ENCODE peak calls at places on chromosomes 12 and 14, in four cellular contexts. W is SK-N-SH, O is K562, F is H1. S is an unnamed sample.

GRCh38 chr12:89840162-89840922 is 131.7 kb upstream of the ATP2B1 start:
- DNase-seq in W (no peak), O (no peak), F (no peak), S (no peak)

GRCh38 chr14:70702154-70702553 is 60.4 kb downstream of the TTC9 start:
- DNase-seq in W (no peak), O (no peak), F (no peak), S (no peak)

GRCh38 chr12:54759751-54760150 is 94.6 kb upstream of the MUCL1 start:
- DNase-seq in W (no peak), O (no peak), F (peak), S (peak)

GRCh38 chr14:91119556-91120311 is 5.9 kb downstream of the DGLUCY start:
- DNase-seq in W (no peak), O (no peak), F (no peak), S (no peak)

GRCh38 chr12:119642986-119643385 is 24.9 kb upstream of the PRKAB1 start:
- DNase-seq in W (no peak), O (peak), F (peak), S (no peak)

GRCh38 chr12:123427036-123427769 is 9.3 kb downstream of the RILPL2 start:
- DNase-seq in W (no peak), O (no peak), F (no peak), S (peak)

GRCh38 chr12:69999561-69999960 is 174.5 kb downstream of the MYRFL start:
- DNase-seq in W (no peak), O (no peak), F (no peak), S (no peak)

GRCh38 chr12:14408208-14408607 is 42.7 kb downstream of the ATF7IP start:
- DNase-seq in W (peak), O (peak), F (no peak), S (no peak)

GRCh38 chr14:74951443-74952194 is 3.8 kb downstream of the PGF start:
- DNase-seq in W (no peak), O (no peak), F (no peak), S (no peak)

GRCh38 chr12:103495158-103495782 is 498 bp downstream of the C12orf42 start:
- DNase-seq in W (peak), O (peak), F (peak), S (no peak)

GRCh38 chr12:27732281-27732680 is 21.6 kb downstream of the MRPS35 start:
- DNase-seq in W (no peak), O (peak), F (no peak), S (no peak)

GRCh38 chr12:12999959-13000615 is at the start of gene HEBP1:
- DNase-seq in W (peak), O (peak), F (peak), S (peak)

GRCh38 chr14:70658899-70659298 is 17.2 kb downstream of the TTC9 start:
- DNase-seq in W (no peak), O (no peak), F (no peak), S (no peak)

GRCh38 chr12:57196439-57196838 is 20.2 kb upstream of the NXPH4 start:
- DNase-seq in W (no peak), O (no peak), F (no peak), S (no peak)

GRCh38 chr12:47867496-47867941 is 37.3 kb downstream of the VDR start:
- DNase-seq in W (no peak), O (peak), F (no peak), S (no peak)

GRCh38 chr12:64678248-64678647 is 68.0 kb downstream of the RASSF3 start:
- DNase-seq in W (no peak), O (no peak), F (no peak), S (no peak)

GRCh38 chr12:15276088-15276698 is 46.1 kb upstream of the PTPRO start:
- DNase-seq in W (peak), O (peak), F (no peak), S (no peak)

GRCh38 chr12:120316798-120317257 is 10.8 kb downstream of the PLA2G1B start:
- DNase-seq in W (no peak), O (peak), F (peak), S (no peak)

GRCh38 chr12:78790148-78790547 is 74.4 kb upstream of the SYT1 start:
- DNase-seq in W (no peak), O (no peak), F (no peak), S (no peak)

GRCh38 chr12:65656904-65657351 is 167.4 kb upstream of the HMGA2 start:
- DNase-seq in W (no peak), O (no peak), F (no peak), S (no peak)

GRCh38 chr14:103141117-103141796 is 18.0 kb downstream of the TNFAIP2 start:
- DNase-seq in W (peak), O (peak), F (peak), S (no peak)

GRCh38 chr12:51905507-51906438 is 1.5 kb upstream of the ACVRL1 start:
- DNase-seq in W (peak), O (peak), F (no peak), S (no peak)

GRCh38 chr14:55382483-55382882 is 29.1 kb downstream of the ATG14 start:
- DNase-seq in W (no peak), O (no peak), F (no peak), S (no peak)

GRCh38 chr12:63318313-63318712 is 167.3 kb upstream of the AVPR1A start:
- DNase-seq in W (no peak), O (no peak), F (no peak), S (no peak)

GRCh38 chr14:105894978-105895881 is 368.8 kb downstream of the TMEM121 start:
- DNase-seq in W (peak), O (peak), F (no peak), S (no peak)

GRCh38 chr12:124764870-124765570 is 98.6 kb downstream of the SCARB1 start:
- DNase-seq in W (no peak), O (no peak), F (no peak), S (no peak)

GRCh38 chr12:46830731-46831334 is 5.0 kb upstream of the SLC38A4 start:
- DNase-seq in W (no peak), O (no peak), F (peak), S (no peak)

GRCh38 chr12:46831335-46832083 is 5.7 kb upstream of the SLC38A4 start:
- DNase-seq in W (peak), O (no peak), F (peak), S (no peak)

GRCh38 chr12:46824709-46825108 is 1.1 kb downstream of the SLC38A4 start:
- DNase-seq in W (no peak), O (no peak), F (no peak), S (no peak)

DNA sequence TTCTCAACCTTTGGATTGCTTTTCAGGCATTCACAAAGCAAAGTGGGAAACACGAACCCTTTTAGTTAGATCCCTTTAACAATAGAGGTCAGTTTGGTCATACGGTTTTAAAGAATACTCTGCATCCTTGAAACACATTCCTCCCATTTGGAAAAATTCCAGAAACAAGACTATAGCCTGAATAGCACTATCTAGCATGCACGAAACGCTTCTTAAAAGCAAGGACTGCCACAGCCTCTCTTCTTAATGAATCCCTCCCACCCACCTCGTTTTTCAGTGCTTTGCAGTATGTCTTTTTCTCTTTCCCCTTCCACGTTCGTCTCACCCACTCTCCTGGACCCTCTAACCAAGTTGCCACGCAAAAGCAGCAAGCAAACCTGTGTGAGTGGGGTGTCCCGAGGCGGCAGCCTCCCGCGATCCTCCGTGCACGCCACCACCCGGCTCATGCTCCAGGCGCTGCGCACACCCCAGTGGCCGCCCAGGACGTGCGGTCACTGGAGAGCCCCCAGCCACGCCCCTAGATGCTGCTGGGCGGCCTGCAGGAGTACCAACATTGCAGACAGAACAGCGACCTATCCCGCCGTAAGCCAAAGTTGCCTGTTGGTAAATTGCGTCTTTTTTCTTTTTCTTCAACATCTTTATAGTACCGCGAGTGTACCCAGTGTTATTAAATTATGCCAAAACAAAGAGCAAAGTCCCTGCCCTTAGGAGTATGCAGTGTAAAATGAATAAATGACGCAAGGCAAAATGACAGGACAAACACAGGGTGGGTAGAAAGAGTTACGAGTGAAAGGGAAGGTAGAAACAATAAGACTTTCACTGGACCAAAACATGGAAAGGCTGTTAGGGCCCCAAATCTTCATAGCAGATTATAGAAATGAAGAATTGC is at the start of gene SLC38A4:
- DNase-seq in W (peak), O (no peak), F (peak), S (no peak)
- TF ChIP-seq NRF1 in W (no peak), O (peak), F (no peak), S (no peak)

DNA sequence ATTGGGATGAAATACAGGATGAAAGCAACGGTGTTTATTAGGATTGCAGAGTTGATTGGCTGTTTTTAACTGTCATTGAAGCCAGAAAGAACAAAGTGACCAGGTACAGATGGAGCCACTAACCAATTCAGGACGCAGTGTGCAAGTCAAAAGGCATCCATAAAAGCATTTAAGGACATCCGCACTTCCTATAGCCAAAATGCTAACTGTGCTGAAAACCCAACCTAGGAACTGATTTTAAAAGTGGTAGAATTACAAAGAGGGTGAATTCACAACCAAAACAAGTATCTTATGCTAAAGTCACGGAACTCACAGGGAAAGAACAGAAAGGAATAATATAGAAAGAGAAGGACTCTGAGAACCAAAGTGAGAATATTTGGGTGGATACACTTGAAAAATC is 63.1 kb upstream of the FOXG1 start:
- DNase-seq in W (no peak), O (no peak), F (no peak), S (no peak)
- TF ChIP-seq NRF1 in W (no peak), O (no peak), F (no peak), S (no peak)

DNA sequence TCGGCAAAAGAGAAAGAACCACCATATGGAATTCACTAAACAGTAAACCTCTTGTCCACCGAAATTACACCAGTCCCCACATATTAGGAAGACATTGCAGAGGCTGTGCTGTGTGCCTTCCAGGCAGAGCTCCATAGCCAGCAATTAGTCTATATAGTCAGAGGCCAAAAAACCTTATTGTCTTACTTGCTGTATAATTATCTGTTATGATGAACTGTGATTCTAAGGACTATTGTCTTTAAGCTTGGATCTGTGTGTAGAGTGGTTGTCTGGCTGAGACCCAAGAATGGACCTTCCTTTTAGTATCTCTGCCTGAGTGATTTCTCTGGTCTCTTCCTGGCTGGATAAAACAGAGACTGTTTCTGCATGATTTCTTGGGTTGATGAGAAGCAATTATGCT is 465.4 kb downstream of the PRKD1 start:
- DNase-seq in W (no peak), O (no peak), F (no peak), S (no peak)
- TF ChIP-seq NRF1 in W (no peak), O (no peak), F (no peak), S (no peak)

DNA sequence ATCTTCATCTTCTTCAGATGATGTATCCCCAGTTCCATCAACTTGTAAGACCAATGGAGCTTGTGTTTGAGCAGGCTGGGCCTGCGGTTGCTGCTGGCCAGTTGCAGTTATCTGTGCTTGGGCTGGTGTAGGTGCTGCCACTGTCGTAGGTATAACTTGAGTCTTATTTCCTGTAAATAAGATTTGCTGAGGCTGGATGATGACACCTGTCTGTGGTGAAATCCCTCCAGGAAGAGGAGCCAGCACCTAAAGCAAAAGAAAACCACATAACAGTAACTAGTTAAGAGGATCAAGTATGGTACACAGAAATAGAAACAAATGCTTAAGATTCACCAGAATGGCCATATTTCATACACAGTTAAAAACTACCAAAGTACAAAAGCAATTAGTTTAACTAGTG is 28.2 kb downstream of the GTF2A1 start:
- DNase-seq in W (no peak), O (no peak), F (no peak), S (no peak)
- TF ChIP-seq NRF1 in W (no peak), O (no peak), F (no peak), S (no peak)

GRCh38 chr14:69091695-69092094 is 61.2 kb downstream of the DCAF5 start:
- DNase-seq in W (no peak), O (no peak), F (no peak), S (no peak)

GRCh38 chr14:69092840-69093422 is 60.0 kb downstream of the DCAF5 start:
- DNase-seq in W (no peak), O (no peak), F (no peak), S (no peak)

GRCh38 chr14:69088523-69089445 is 64.1 kb downstream of the DCAF5 start:
- DNase-seq in W (peak), O (no peak), F (no peak), S (no peak)

GRCh38 chr14:69087061-69087461 is 65.9 kb downstream of the DCAF5 start:
- DNase-seq in W (no peak), O (no peak), F (no peak), S (no peak)

DNA sequence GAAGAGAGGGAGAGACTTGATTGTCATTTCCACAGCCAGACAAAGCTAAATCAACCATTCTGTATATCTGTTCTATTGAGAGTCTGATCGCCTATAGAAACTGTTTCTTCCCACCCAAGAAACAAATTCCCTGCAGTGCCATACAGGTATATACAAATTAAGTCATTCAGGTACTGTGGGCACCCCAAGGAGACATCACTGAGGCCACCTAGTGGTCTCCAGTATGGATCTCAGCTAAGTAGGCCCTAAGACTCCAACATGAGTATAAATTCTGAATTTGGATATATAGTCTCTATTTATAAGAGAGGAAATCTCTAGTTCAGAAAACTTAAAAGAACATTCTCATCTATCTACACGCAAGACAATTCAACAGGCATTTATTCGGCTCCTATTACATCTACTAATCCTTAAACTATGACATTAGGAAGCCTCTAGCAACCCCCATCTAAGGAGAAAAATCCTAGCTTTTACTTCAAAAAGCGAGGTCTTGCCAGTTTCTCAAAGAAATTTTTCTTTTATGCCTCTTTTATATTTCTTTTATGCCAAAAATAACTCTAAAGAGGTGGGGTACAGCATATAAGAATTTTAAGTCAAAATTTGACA is 62.6 kb downstream of the DCAF5 start:
- DNase-seq in W (peak), O (peak), F (no peak), S (no peak)
- TF ChIP-seq NRF1 in W (no peak), O (no peak), F (no peak), S (no peak)

GRCh38 chr12:112944028-112944690 is 5.9 kb downstream of the OAS3 start:
- DNase-seq in W (no peak), O (no peak), F (no peak), S (no peak)

GRCh38 chr12:112938751-112939150 is 477 bp downstream of the OAS3 start:
- DNase-seq in W (no peak), O (no peak), F (no peak), S (no peak)

GRCh38 chr12:112942572-112942971 is 4.3 kb downstream of the OAS3 start:
- DNase-seq in W (no peak), O (no peak), F (no peak), S (no peak)

GRCh38 chr12:112939761-112940357 is 1.6 kb downstream of the OAS3 start:
- DNase-seq in W (peak), O (no peak), F (no peak), S (peak)

DNA sequence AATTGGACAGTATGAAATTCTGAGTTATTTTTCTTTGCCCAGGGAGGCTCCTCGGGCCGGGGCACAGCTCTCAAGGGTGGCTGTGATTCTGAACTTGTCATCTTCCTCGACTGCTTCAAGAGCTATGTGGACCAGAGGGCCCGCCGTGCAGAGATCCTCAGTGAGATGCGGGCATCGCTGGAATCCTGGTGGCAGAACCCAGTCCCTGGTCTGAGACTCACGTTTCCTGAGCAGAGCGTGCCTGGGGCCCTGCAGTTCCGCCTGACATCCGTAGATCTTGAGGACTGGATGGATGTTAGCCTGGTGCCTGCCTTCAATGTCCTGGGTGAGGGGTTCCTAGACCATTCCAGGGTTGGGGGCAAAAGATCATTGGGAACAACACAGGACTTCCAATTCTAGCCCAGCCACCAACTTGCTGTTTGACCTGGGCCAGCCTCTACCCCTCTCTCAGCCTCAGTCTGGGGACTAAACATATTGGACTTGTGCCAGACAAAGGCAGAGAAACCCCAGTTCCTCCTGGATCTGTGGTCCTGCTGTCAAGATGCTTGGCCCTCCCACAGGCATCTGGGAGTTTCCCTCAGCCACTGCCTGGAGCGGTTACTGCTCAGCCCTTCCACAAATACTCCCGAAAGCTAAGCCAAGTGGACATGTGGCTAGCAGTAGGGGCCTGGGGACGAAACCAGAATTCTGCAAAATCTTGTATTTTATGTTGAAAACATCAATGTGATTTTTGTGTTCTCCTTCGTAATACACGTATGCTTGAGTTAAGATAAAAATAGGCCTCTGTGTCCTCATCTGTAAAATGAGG is 3.5 kb downstream of the OAS3 start:
- DNase-seq in W (peak), O (no peak), F (no peak), S (no peak)
- TF ChIP-seq NRF1 in W (no peak), O (no peak), F (no peak), S (no peak)

DNA sequence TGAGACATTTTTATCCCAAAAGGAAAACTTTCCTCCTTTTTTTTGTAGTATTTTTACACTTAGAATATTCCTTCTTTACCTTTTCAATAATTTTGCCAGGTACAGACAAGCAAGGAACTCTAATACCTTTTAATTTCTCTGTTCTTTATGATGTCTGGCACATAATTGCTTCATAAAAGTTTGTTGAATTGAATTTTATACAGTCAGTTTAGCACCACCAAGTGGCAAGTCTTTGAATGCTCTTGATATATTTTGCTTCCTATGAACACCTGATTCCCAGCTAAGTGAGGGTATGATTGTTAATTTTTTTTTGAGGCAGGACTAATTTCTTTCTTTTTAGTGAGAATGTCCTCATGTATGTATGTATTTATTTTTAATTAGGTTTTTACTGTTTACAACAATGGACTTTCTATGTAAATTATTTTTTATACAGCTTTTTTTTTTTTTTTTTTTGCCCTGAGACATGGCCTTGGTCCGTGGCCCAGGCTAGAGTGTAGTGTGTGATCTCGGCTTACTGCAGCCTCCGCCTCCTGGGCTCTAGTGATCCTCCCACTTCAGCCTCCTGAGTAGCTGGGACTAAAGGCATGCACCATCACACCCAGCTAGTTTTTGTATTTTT is 6.9 kb downstream of the TBC1D15 start:
- DNase-seq in W (peak), O (no peak), F (no peak), S (no peak)
- TF ChIP-seq NRF1 in W (no peak), O (no peak), F (no peak), S (no peak)

S was measured in GM12878.